ENCODE peak calls at places on chromosomes 2 and 18, in six cellular contexts. T is K562, X is GM23338, D is HepG2, G is GM12878, K is WTC11. L is an unnamed sample.

GRCh38 chr2:223100061-223100511 is 48.1 kb downstream of the KCNE4 start:
- DNase-seq in T (no peak), X (no peak), D (no peak), G (no peak), K (no peak), L (no peak)

GRCh38 chr18:41665210-41665609 is 289.8 kb upstream of the PIK3C3 start:
- DNase-seq in T (no peak), X (no peak), D (no peak), G (no peak), K (no peak), L (no peak)

GRCh38 chr2:161415041-161415440 is 1.1 kb upstream of the TBR1 start:
- DNase-seq in T (no peak), X (peak), D (no peak), G (no peak), K (peak), L (no peak)

GRCh38 chr18:8091042-8091441 is 518.2 kb upstream of the RAB12 start:
- DNase-seq in T (no peak), X (no peak), D (no peak), G (no peak), K (no peak), L (no peak)

GRCh38 chr2:191552036-191552435 is 125.9 kb upstream of the NABP1 start:
- DNase-seq in T (no peak), X (no peak), D (no peak), G (no peak), K (no peak), L (no peak)

GRCh38 chr2:20224716-20225293 is at the start of gene SDC1:
- DNase-seq in T (peak), X (peak), D (no peak), G (no peak), K (peak), L (no peak)

GRCh38 chr2:73301636-73302035 is 8.3 kb upstream of the EGR4 start:
- DNase-seq in T (no peak), X (no peak), D (no peak), G (no peak), K (no peak), L (no peak)

GRCh38 chr18:11791131-11791530 is 60.1 kb upstream of the CHMP1B start:
- DNase-seq in T (no peak), X (no peak), D (no peak), G (no peak), K (no peak), L (no peak)

GRCh38 chr2:71784734-71785549 is 331.6 kb downstream of the DYSF start:
- DNase-seq in T (no peak), X (no peak), D (peak), G (no peak), K (no peak), L (peak)

GRCh38 chr2:37284386-37284785 is 40.2 kb downstream of the PRKD3 start:
- DNase-seq in T (no peak), X (no peak), D (no peak), G (no peak), K (no peak), L (no peak)

GRCh38 chr2:15313657-15314056 is 247.5 kb downstream of the NBAS start:
- DNase-seq in T (no peak), X (no peak), D (no peak), G (peak), K (no peak), L (no peak)

GRCh38 chr18:833197-833596 is 21.2 kb upstream of the YES1 start:
- DNase-seq in T (no peak), X (no peak), D (no peak), G (no peak), K (no peak), L (no peak)

GRCh38 chr18:827093-827677 is 15.1 kb upstream of the YES1 start:
- DNase-seq in T (no peak), X (no peak), D (no peak), G (no peak), K (no peak), L (no peak)

GRCh38 chr18:829432-829831 is 17.4 kb upstream of the YES1 start:
- DNase-seq in T (no peak), X (no peak), D (no peak), G (no peak), K (no peak), L (no peak)

GRCh38 chr18:832085-832681 is 20.1 kb upstream of the YES1 start:
- DNase-seq in T (peak), X (peak), D (peak), G (no peak), K (peak), L (peak)

GRCh38 chr18:830315-830901 is 18.4 kb upstream of the YES1 start:
- DNase-seq in T (peak), X (peak), D (no peak), G (no peak), K (no peak), L (no peak)
- TF ChIP-seq CREB1 in T (no peak), X (peak), D (peak), G (no peak), K (no peak), L (no peak)

GRCh38 chr2:219611866-219612604 is 14.4 kb downstream of the STK11IP start:
- DNase-seq in T (no peak), X (no peak), D (no peak), G (no peak), K (no peak), L (no peak)
- TF ChIP-seq CREB1 in T (no peak), X (no peak), D (no peak), G (no peak), K (no peak), L (no peak)

GRCh38 chr2:224870341-224870740 is 154.2 kb upstream of the CCDC195 start:
- DNase-seq in T (no peak), X (no peak), D (no peak), G (no peak), K (no peak), L (no peak)

GRCh38 chr2:224871813-224872212 is 155.6 kb upstream of the CCDC195 start:
- DNase-seq in T (no peak), X (no peak), D (no peak), G (no peak), K (no peak), L (no peak)

GRCh38 chr2:224865016-224865415 is 148.9 kb upstream of the CCDC195 start:
- DNase-seq in T (no peak), X (no peak), D (no peak), G (no peak), K (no peak), L (no peak)

GRCh38 chr2:224875153-224875552 is 159.0 kb upstream of the CCDC195 start:
- DNase-seq in T (no peak), X (no peak), D (no peak), G (no peak), K (no peak), L (no peak)

DNA sequence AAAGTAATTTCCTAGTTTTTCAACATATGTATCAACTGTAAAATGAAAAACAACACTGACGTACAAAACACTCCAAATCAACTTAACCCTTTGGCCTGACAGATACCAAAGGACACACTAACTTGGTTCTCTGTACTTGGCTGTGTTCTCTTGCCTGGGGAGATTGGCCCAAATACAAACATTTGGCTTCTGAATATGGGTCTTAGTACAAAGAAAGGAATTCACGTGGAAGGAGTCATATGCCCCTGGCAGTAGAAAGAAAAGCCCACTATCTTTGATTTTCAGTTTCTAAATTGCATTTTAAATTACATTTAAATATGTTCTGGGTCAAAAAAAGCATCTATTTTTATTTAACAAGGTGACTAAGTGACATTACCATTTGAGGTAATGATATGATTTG is 153.4 kb upstream of the CCDC195 start:
- DNase-seq in T (no peak), X (no peak), D (no peak), G (no peak), K (no peak), L (no peak)
- TF ChIP-seq CREB1 in T (no peak), X (no peak), D (no peak), G (no peak), K (no peak), L (no peak)

GRCh38 chr2:113907297-113907696 is 17.4 kb downstream of the ACTR3 start:
- DNase-seq in T (no peak), X (no peak), D (no peak), G (no peak), K (no peak), L (no peak)

GRCh38 chr2:113910967-113911678 is 21.2 kb downstream of the ACTR3 start:
- DNase-seq in T (no peak), X (no peak), D (no peak), G (no peak), K (no peak), L (no peak)

GRCh38 chr2:113915067-113915819 is 25.4 kb downstream of the ACTR3 start:
- DNase-seq in T (no peak), X (no peak), D (no peak), G (no peak), K (no peak), L (no peak)

GRCh38 chr2:113906647-113907046 is 16.8 kb downstream of the ACTR3 start:
- DNase-seq in T (no peak), X (no peak), D (no peak), G (no peak), K (no peak), L (no peak)

GRCh38 chr2:113910110-113910717 is 20.3 kb downstream of the ACTR3 start:
- DNase-seq in T (no peak), X (no peak), D (no peak), G (no peak), K (no peak), L (no peak)
- TF ChIP-seq CREB1 in T (no peak), X (no peak), D (no peak), G (no peak), K (no peak), L (no peak)

GRCh38 chr18:67951166-67951565 is 434.6 kb upstream of the DSEL start:
- DNase-seq in T (no peak), X (no peak), D (no peak), G (no peak), K (no peak), L (no peak)
- TF ChIP-seq CREB1 in T (no peak), X (no peak), D (no peak), G (no peak), K (no peak), L (no peak)

GRCh38 chr18:46793565-46793964 is 36.7 kb upstream of the ST8SIA5 start:
- DNase-seq in T (no peak), X (peak), D (no peak), G (no peak), K (no peak), L (no peak)
- TF ChIP-seq CREB1 in T (no peak), X (no peak), D (no peak), G (no peak), K (no peak), L (no peak)

GRCh38 chr2:219078126-219078525 is 17.4 kb upstream of the IHH start:
- DNase-seq in T (no peak), X (no peak), D (no peak), G (no peak), K (no peak), L (no peak)

GRCh38 chr2:219079417-219079816 is 18.7 kb upstream of the IHH start:
- DNase-seq in T (no peak), X (no peak), D (no peak), G (no peak), K (no peak), L (no peak)

GRCh38 chr2:219072741-219073140 is 12.0 kb upstream of the IHH start:
- DNase-seq in T (no peak), X (no peak), D (no peak), G (no peak), K (no peak), L (no peak)

GRCh38 chr2:219073413-219074129 is 12.8 kb upstream of the IHH start:
- DNase-seq in T (peak), X (peak), D (peak), G (no peak), K (peak), L (no peak)

GRCh38 chr2:219076253-219076652 is 15.5 kb upstream of the IHH start:
- DNase-seq in T (no peak), X (no peak), D (no peak), G (no peak), K (no peak), L (no peak)
- TF ChIP-seq CREB1 in T (no peak), X (no peak), D (no peak), G (no peak), K (no peak), L (no peak)

GRCh38 chr2:7377861-7378569 is 460.8 kb downstream of the RNF144A start:
- DNase-seq in T (no peak), X (peak), D (no peak), G (no peak), K (peak), L (no peak)
- TF ChIP-seq CREB1 in T (no peak), X (no peak), D (no peak), G (no peak), K (no peak), L (no peak)

GRCh38 chr2:160379399-160379798 is 114.2 kb downstream of the RBMS1 start:
- DNase-seq in T (no peak), X (no peak), D (no peak), G (no peak), K (no peak), L (no peak)
- TF ChIP-seq CREB1 in T (no peak), X (no peak), D (no peak), G (no peak), K (no peak), L (no peak)

GRCh38 chr2:119011910-119012209 is 69.9 kb downstream of the MARCO start:
- DNase-seq in T (no peak), X (no peak), D (no peak), G (no peak), K (no peak), L (no peak)
- TF ChIP-seq CREB1 in T (no peak), X (no peak), D (no peak), G (no peak), K (no peak), L (no peak)